ENCODE peak calls at places on chromosomes 4 and X, in nine cellular contexts. U is body of pancreas, K is glutamatergic neuron, L is GM06990, X is coronary artery, T is esophagus squamous epithelium, I is neural crest cell, Z is ovary, Y is cardiac fibroblast. W is an unnamed sample.

GRCh38 chr4:92381640-92382039 is 77.9 kb downstream of the GRID2 start:
- DNase-seq in I (no peak), X (no peak), K (no peak), T (no peak), Z (no peak), Y (peak), L (no peak), U (no peak), W (no peak)

GRCh38 chr4:183610033-183610432 is 49.0 kb downstream of the RWDD4 start:
- DNase-seq in Y (peak), U (no peak), T (no peak), X (no peak), L (no peak), Z (peak), K (no peak), I (no peak), W (no peak)

GRCh38 chrX:37906357-37906756 is 59.0 kb upstream of the DYNLT3 start:
- DNase-seq in K (no peak), Y (no peak), T (no peak), L (no peak), X (no peak), U (no peak), I (no peak), Z (no peak), W (no peak)

GRCh38 chr4:123304151-123305021 is 92.2 kb upstream of the SPRY1 start:
- DNase-seq in Y (no peak), U (no peak), K (peak), T (no peak), I (peak), X (no peak), Z (no peak), L (peak), W (no peak)

GRCh38 chr4:150152764-150153163 is 74.5 kb downstream of the DCLK2 start:
- DNase-seq in Y (peak), X (no peak), Z (no peak), I (no peak), K (no peak), L (no peak), U (no peak), T (no peak), W (no peak)

GRCh38 chr4:182795446-182796238 is 121.5 kb downstream of the DCTD start:
- DNase-seq in Z (no peak), T (no peak), L (no peak), U (no peak), Y (no peak), I (no peak), X (no peak), K (no peak), W (no peak)

GRCh38 chrX:24682739-24683432 is 10.8 kb upstream of the POLA1 start:
- DNase-seq in L (no peak), U (no peak), T (no peak), K (no peak), I (no peak), X (no peak), Z (no peak), Y (no peak), W (no peak)

GRCh38 chr4:113474017-113474416 is 287.5 kb downstream of the CAMK2D start:
- DNase-seq in X (no peak), U (no peak), I (no peak), K (no peak), Z (no peak), L (no peak), Y (peak), T (no peak), W (no peak)

GRCh38 chr4:166174717-166175510 is 301.9 kb downstream of the TLL1 start:
- DNase-seq in Z (no peak), X (no peak), L (no peak), U (no peak), K (no peak), T (no peak), Y (peak), I (no peak), W (no peak)

GRCh38 chr4:87985097-87985886 is 9.8 kb downstream of the SPP1 start:
- DNase-seq in K (peak), Z (no peak), X (no peak), U (peak), L (no peak), T (no peak), Y (peak), I (peak), W (no peak)

GRCh38 chrX:118751950-118752783 is 24.8 kb downstream of the IL13RA1 start:
- DNase-seq in U (no peak), T (no peak), I (no peak), Z (no peak), L (peak), X (no peak), Y (no peak), K (no peak), W (no peak)

GRCh38 chr4:139921551-139922184 is 232.3 kb downstream of the MAML3 start:
- DNase-seq in I (no peak), L (no peak), X (no peak), Z (no peak), T (no peak), U (peak), K (peak), Y (no peak), W (no peak)

GRCh38 chr4:98932539-98932938 is 3.6 kb upstream of the EIF4E start:
- DNase-seq in I (no peak), Z (no peak), U (no peak), X (no peak), L (peak), K (no peak), Y (peak), T (no peak), W (no peak)

GRCh38 chr4:121898150-121898549 is 27.9 kb upstream of the BBS7 start:
- DNase-seq in Z (no peak), L (no peak), Y (no peak), T (no peak), I (no peak), U (no peak), K (peak), X (no peak), W (no peak)

GRCh38 chrX:119237526-119238035 is 1.5 kb downstream of the PGRMC1 start:
- DNase-seq in U (no peak), I (no peak), Z (no peak), L (no peak), T (no peak), X (no peak), K (no peak), Y (no peak), W (no peak)

GRCh38 chr4:24032371-24032989 is 142.6 kb upstream of the PPARGC1A start:
- DNase-seq in Z (no peak), L (no peak), K (peak), I (no peak), X (no peak), U (no peak), Y (peak), T (no peak), W (no peak)

GRCh38 chr4:134544303-134544761 is 342.7 kb upstream of the PABPC4L start:
- DNase-seq in L (no peak), U (no peak), X (no peak), K (no peak), Y (peak), Z (no peak), T (no peak), I (no peak), W (no peak)

GRCh38 chrX:22746081-22746480 is 253.7 kb upstream of the DDX53 start:
- DNase-seq in T (no peak), Y (peak), U (no peak), I (no peak), Z (no peak), L (no peak), X (no peak), K (no peak), W (no peak)

GRCh38 chrX:46912673-46913491 is 661 bp downstream of the JADE3 start:
- DNase-seq in X (no peak), L (peak), T (no peak), Y (peak), Z (peak), K (peak), U (peak), I (peak), W (peak)

GRCh38 chr4:2362286-2363055 is 56.0 kb downstream of the ZFYVE28 start:
- DNase-seq in Z (peak), K (no peak), X (peak), U (no peak), Y (no peak), T (no peak), L (no peak), I (no peak), W (no peak)

GRCh38 chrX:139167282-139167681 is 363.3 kb upstream of the F9 start:
- DNase-seq in L (no peak), K (no peak), Y (no peak), T (no peak), X (no peak), Z (no peak), I (no peak), U (no peak), W (no peak)

GRCh38 chr4:124427095-124427767 is 285.3 kb downstream of the ANKRD50 start:
- DNase-seq in I (no peak), Z (no peak), K (no peak), T (no peak), U (peak), Y (peak), L (no peak), X (no peak), W (no peak)

GRCh38 chr4:28682872-28683271 is 1822.2 kb downstream of the STIM2 start:
- DNase-seq in X (no peak), T (no peak), Y (no peak), K (no peak), L (no peak), U (no peak), I (no peak), Z (no peak), W (no peak)

GRCh38 chrX:131571348-131571747 is 27.5 kb downstream of the OR13H1 start:
- DNase-seq in U (no peak), I (no peak), Z (no peak), K (no peak), T (no peak), Y (no peak), X (no peak), L (no peak), W (no peak)

GRCh38 chr4:142144813-142145212 is 508.4 kb downstream of the IL15 start:
- DNase-seq in Z (no peak), T (no peak), U (no peak), K (no peak), L (no peak), Y (no peak), I (no peak), X (no peak), W (no peak)

GRCh38 chr4:142142403-142142802 is 506.0 kb downstream of the IL15 start:
- DNase-seq in X (no peak), U (no peak), Z (no peak), K (no peak), L (no peak), Y (no peak), T (no peak), I (no peak), W (no peak)

GRCh38 chr4:142141201-142141600 is 504.8 kb downstream of the IL15 start:
- DNase-seq in Z (no peak), I (no peak), T (no peak), U (no peak), K (no peak), X (no peak), Y (no peak), L (no peak), W (no peak)
- TF ChIP-seq CTCF in Z (no peak), I (no peak), T (no peak), U (no peak), K (no peak), X (no peak), Y (no peak), L (no peak), W (no peak)

DNA sequence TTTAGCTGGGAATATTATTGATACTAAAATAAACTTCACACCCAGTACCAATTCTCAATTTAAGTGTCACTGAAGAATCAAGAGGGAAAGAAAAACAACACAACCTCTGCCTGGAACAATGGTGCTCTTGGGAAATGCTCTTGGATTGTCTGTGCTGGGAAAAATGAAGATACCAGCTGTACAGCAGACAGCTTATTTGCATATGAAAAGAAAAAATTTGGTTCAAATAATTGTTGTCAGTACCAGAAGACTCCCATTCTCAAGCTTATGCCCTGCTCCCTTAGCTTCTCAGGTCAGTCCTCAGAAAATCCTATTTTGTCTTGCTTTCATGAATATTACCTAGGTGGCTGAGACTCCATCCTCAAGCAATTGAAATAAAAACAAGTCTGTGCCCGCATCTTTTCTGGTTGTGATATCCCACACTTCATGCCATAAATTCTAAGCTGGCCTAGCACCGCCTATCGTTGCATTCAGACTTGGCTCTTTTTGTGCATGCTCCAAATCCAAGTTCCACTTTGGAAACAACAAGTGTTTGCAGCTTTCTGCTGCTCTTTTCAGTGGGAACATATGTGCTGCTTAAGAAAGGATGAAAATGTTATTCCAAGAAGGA is 431.7 kb downstream of the INPP4B start:
- DNase-seq in K (no peak), L (no peak), T (no peak), Z (no peak), U (no peak), X (no peak), I (no peak), Y (no peak), W (no peak)
- TF ChIP-seq CTCF in K (no peak), L (no peak), T (no peak), Z (no peak), U (no peak), X (no peak), I (no peak), Y (no peak), W (no peak)

GRCh38 chr4:40550900-40551546 is 78.6 kb downstream of the RBM47 start:
- DNase-seq in Y (peak), X (no peak), K (no peak), I (no peak), T (no peak), U (peak), Z (no peak), L (peak), W (no peak)
- TF ChIP-seq CTCF in Y (peak), X (no peak), K (no peak), I (peak), T (no peak), U (peak), Z (peak), L (peak), W (peak)

DNA sequence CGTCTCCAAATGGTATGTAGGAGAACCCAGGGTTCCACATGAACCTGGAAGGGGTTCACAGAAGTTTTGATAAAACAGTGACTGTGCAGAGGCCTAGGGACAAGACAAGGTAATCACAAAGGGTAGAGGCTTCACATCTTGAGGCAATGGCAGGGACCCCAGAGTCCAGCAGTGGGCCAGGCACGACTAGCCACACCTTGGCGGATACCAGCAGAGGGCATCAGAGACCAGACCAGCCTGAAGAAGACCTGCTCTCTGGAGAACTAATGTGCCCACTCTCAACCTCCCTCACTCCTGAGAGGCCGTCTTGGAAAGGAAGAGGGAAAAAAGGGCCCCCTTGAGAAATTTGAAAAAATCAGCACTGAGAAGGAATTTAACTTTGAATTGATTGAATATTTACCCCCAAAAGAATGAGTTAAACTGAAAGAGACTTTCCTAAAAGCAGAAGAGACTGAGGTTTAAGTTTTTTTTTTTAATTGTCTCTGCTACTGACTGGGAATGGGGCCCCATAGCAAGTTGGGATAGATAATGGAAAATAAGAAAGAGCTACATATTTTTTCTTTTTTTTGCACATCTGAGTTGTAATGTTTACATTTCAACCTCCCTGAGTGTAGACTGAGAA is 243.8 kb upstream of the JADE1 start:
- DNase-seq in U (peak), I (peak), Z (peak), Y (peak), T (no peak), K (peak), X (no peak), L (no peak), W (no peak)
- TF ChIP-seq CTCF in U (peak), I (peak), Z (peak), Y (peak), T (no peak), K (no peak), X (no peak), L (peak), W (peak)

GRCh38 chrX:21383546-21383945 is 9.3 kb downstream of the CNKSR2 start:
- DNase-seq in Z (no peak), Y (no peak), L (no peak), T (no peak), I (no peak), K (no peak), U (no peak), X (no peak), W (no peak)

GRCh38 chrX:21384178-21384577 is 10.0 kb downstream of the CNKSR2 start:
- DNase-seq in T (no peak), Y (no peak), Z (no peak), L (no peak), U (no peak), I (no peak), X (no peak), K (no peak), W (no peak)

GRCh38 chrX:21382715-21383114 is 8.5 kb downstream of the CNKSR2 start:
- DNase-seq in T (no peak), Z (no peak), L (no peak), U (no peak), K (no peak), I (no peak), X (no peak), Y (no peak), W (no peak)
- TF ChIP-seq CTCF in T (no peak), Z (no peak), L (peak), U (peak), K (peak), I (peak), X (no peak), Y (peak), W (peak)

DNA sequence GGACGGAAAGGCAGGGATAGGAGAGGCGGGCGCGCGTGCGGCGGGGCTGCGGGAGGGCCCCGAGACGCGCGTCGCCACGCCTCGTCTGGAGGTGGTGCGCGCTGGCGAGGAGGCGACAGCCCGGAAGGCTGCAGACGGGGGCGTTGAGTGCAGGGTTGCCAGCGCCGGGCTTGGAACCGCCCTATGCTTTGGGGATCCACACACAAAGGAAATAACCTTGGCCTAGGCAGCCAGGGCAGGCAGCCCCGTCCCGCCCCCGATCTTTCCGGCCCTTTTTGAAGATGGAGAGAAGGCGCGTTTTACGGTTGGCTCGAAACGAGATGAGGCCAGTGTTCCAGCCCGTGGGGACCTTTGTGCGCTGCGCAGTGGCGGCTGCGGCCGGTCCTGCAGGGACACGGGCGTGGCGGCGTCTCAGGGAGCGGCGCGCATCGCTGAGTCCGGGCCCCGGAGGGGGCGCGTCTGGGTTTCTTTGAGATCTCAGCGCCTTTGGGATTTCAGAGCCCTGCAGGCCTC is 50.8 kb upstream of the TRIM2 start:
- DNase-seq in T (no peak), X (no peak), U (peak), I (peak), Z (peak), L (peak), K (peak), Y (peak), W (no peak)
- TF ChIP-seq CTCF in T (no peak), X (no peak), U (no peak), I (peak), Z (no peak), L (no peak), K (peak), Y (no peak), W (no peak)

GRCh38 chr4:15753786-15754185 is 24.3 kb upstream of the CD38 start:
- DNase-seq in K (no peak), I (no peak), Z (no peak), Y (peak), L (no peak), U (peak), T (no peak), X (no peak), W (no peak)
- TF ChIP-seq CTCF in K (no peak), I (no peak), Z (no peak), Y (no peak), L (no peak), U (no peak), T (no peak), X (no peak), W (no peak)

W was measured in osteocyte.